ENCODE peak calls at places on chromosomes 4 and X, in nine cellular contexts. Z, M, F, X, H, P, R, J and T are unnamed samples.

GRCh38 chr4:87657525-87657924 is 7.4 kb downstream of the DMP1 start:
- DNase-seq in H (no peak), Z (no peak), R (no peak), X (no peak), J (no peak), M (no peak), F (no peak), P (no peak), T (no peak)

GRCh38 chrX:20718592-20718991 is 451.9 kb upstream of the RPS6KA3 start:
- DNase-seq in M (no peak), H (no peak), X (no peak), Z (no peak), J (no peak), R (no peak), P (no peak), F (no peak), T (no peak)

GRCh38 chr4:1718095-1718850 is 2.9 kb downstream of the TMEM129 start:
- DNase-seq in X (peak; percentile 70), R (no peak), H (no peak), J (no peak), F (no peak), M (no peak), P (no peak), Z (no peak), T (no peak)

GRCh38 chr4:110742148-110742547 is 119.3 kb upstream of the PITX2 start:
- DNase-seq in R (no peak), Z (no peak), M (no peak), J (no peak), F (no peak), X (no peak), H (no peak), P (no peak), T (no peak)

GRCh38 chr4:177005801-177006230 is 213.1 kb upstream of the VEGFC start:
- DNase-seq in M (no peak), P (no peak), F (no peak), X (no peak), J (no peak), H (no peak), R (no peak), Z (no peak), T (no peak)

GRCh38 chr4:143403551-143403816 is 66.8 kb downstream of the GAB1 start:
- DNase-seq in H (no peak), J (no peak), P (no peak), Z (no peak), X (no peak), M (no peak), R (no peak), F (no peak), T (no peak)

GRCh38 chr4:183099537-183100297 is 660 bp downstream of the WWC2 start:
- DNase-seq in Z (peak; percentile 77), X (peak; percentile 37), J (peak; percentile 73), F (peak; percentile 69), P (no peak), R (peak; percentile 30), M (peak; percentile 85), H (peak; percentile 71), T (no peak)

GRCh38 chr4:102580463-102580842 is 79.3 kb downstream of the NFKB1 start:
- DNase-seq in M (no peak), R (no peak), X (no peak), J (peak; percentile 10), F (no peak), Z (no peak), P (no peak), H (no peak), T (no peak)

GRCh38 chrX:8010105-8010504 is 82.9 kb upstream of the PNPLA4 start:
- DNase-seq in X (no peak), J (no peak), F (no peak), P (no peak), Z (no peak), H (no peak), R (no peak), M (no peak), T (no peak)

GRCh38 chrX:136318895-136319597 is 18.3 kb downstream of the ADGRG4 start:
- DNase-seq in Z (no peak), J (no peak), M (no peak), F (no peak), R (no peak), P (no peak), X (no peak), H (peak; percentile 50), T (no peak)

GRCh38 chrX:45324941-45325340 is 124.3 kb upstream of the DIPK2B start:
- DNase-seq in P (no peak), X (no peak), R (no peak), J (no peak), H (no peak), F (no peak), M (no peak), Z (no peak), T (no peak)

GRCh38 chr4:83272900-83273299 is 11.7 kb downstream of the COQ2 start:
- DNase-seq in F (no peak), Z (no peak), X (no peak), R (no peak), H (no peak), J (no peak), P (no peak), M (no peak), T (no peak)

GRCh38 chr4:20612313-20612712 is 87.9 kb upstream of the PACRGL start:
- DNase-seq in F (no peak), J (no peak), Z (no peak), M (no peak), P (no peak), H (no peak), X (no peak), R (no peak), T (no peak)

GRCh38 chr4:140099993-140100392 is 54.0 kb downstream of the MAML3 start:
- DNase-seq in H (peak; percentile 22), Z (no peak), F (no peak), M (no peak), P (peak; percentile 40), R (no peak), J (no peak), X (peak; percentile 56), T (peak; percentile 87)

GRCh38 chr4:97530676-97531075 is 612.6 kb downstream of the STPG2 start:
- DNase-seq in M (no peak), Z (no peak), H (no peak), J (no peak), P (no peak), F (no peak), R (no peak), X (no peak), T (no peak)

GRCh38 chrX:16251782-16252181 is 84.5 kb downstream of the MAGEB17 start:
- DNase-seq in P (no peak), H (no peak), J (no peak), M (no peak), R (no peak), Z (no peak), X (no peak), F (no peak), T (no peak)

GRCh38 chr4:102560743-102561341 is 59.7 kb downstream of the NFKB1 start:
- DNase-seq in P (no peak), R (no peak), M (no peak), J (no peak), F (no peak), H (no peak), Z (no peak), X (peak; percentile 18), T (no peak)

GRCh38 chr4:17324431-17324830 is 187.5 kb downstream of the QDPR start:
- DNase-seq in R (peak; percentile 44), F (peak; percentile 57), M (no peak), Z (no peak), H (peak; percentile 19), X (peak; percentile 23), P (peak; percentile 58), J (peak; percentile 64), T (no peak)

GRCh38 chr4:1751919-1752283 is 30.6 kb downstream of the TACC3 start:
- DNase-seq in J (no peak), X (no peak), F (no peak), M (no peak), P (no peak), Z (no peak), H (no peak), R (no peak), T (no peak)

GRCh38 chrX:148416142-148416541 is 84.3 kb upstream of the AFF2 start:
- DNase-seq in Z (no peak), F (no peak), R (no peak), H (no peak), J (no peak), P (no peak), M (no peak), X (no peak), T (peak; percentile 40)

GRCh38 chr4:161952382-161952781 is 211.4 kb downstream of the FSTL5 start:
- DNase-seq in M (no peak), X (no peak), R (no peak), Z (no peak), F (no peak), J (no peak), H (no peak), P (no peak), T (no peak)
- TF ChIP-seq CTCF in M (peak; percentile 31), X (no peak), R (no peak), Z (no peak), F (no peak), J (peak; percentile 19), H (no peak), P (no peak), T (no peak)

GRCh38 chrX:132127748-132128147 is at the start of gene FRMD7:
- DNase-seq in Z (no peak), J (no peak), X (no peak), R (no peak), M (no peak), F (peak; percentile 34), P (no peak), H (peak; percentile 12), T (no peak)
- TF ChIP-seq CTCF in Z (no peak), J (no peak), X (no peak), R (no peak), M (no peak), F (no peak), P (no peak), H (no peak), T (no peak)

GRCh38 chr4:108743021-108743420 is 19.8 kb downstream of the ETNPPL start:
- DNase-seq in F (no peak), Z (no peak), R (no peak), X (no peak), M (no peak), P (no peak), H (no peak), J (no peak), T (no peak)
- TF ChIP-seq CTCF in F (no peak), Z (no peak), R (no peak), X (no peak), M (no peak), P (no peak), H (no peak), J (no peak), T (no peak)

DNA sequence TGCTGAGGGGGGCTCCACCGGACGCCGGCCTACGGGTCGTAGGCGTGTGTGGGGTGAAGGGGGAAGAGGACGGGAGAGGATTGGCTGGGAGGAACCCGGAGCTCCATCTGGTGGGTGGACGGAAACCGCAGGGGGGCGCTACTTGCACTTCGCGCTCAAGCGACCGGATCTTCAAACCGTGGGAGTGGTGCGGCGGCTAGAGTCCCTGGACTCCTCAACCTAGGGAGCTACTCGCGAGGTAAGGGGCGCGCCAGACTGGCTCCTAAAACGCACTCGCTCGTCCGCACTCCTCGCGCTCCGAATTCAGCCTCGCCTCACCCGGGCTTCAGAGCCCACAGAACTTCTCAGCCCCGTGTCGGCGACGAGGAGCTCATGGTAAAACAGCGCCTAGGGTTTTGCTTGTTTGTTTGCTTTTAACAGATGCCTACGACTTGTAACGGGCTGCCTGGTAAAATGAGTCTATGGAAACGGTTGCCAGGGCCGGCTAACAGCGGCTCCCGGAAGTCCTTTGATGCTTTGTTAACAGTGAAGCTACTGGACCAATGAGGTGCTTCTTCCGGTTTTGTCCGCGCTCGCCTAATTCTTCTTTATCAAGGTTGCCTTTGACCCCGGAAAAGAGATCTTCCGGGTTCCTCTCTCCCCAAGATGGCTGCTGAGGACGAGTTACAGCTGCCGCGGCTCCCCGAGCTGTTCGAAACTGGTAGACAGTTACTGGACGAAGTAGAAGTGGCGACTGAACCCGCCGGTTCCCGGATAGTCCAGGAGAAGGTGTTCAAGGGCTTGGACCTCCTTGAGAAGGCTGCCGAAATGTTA is at the start of gene IGBP1:
- DNase-seq in J (peak; percentile 89), H (peak; percentile 89), P (peak; percentile 62), Z (peak; percentile 87), M (peak; percentile 93), X (peak; percentile 84), R (peak; percentile 73), F (peak; percentile 80), T (peak; percentile 86)
- TF ChIP-seq CTCF in J (peak; percentile 65), H (peak; percentile 64), P (peak; percentile 54), Z (no peak), M (peak; percentile 66), X (peak; percentile 52), R (peak; percentile 74), F (peak; percentile 49), T (peak; percentile 68)